ENCODE peak calls at places on chromosomes 16 and 17, in seven cellular contexts. O, B, V, G, E, Q and X are unnamed samples. For H3K36me3, the result is how much of the 10 kb centered on the place peaks cover.

GRCh38 chr17:45821147-45821546 is 23.5 kb upstream of the SPPL2C start:
- DNase-seq in G (no peak), E (no peak), B (no peak), Q (no peak), O (no peak), V (no peak), X (no peak)

GRCh38 chr17:77770331-77771105 is 188.0 kb upstream of the TNRC6C start:
- DNase-seq in B (peak), G (peak), O (no peak), E (no peak), Q (peak), V (no peak), X (no peak)

GRCh38 chr17:60147553-60148241 is 2.1 kb upstream of the CA4 start:
- DNase-seq in B (no peak), E (no peak), V (no peak), Q (no peak), O (no peak), G (no peak), X (no peak)

GRCh38 chr17:6752068-6752909 is 3.6 kb upstream of the XAF1 start:
- DNase-seq in E (no peak), B (peak), G (peak), Q (peak), O (peak), V (no peak), X (no peak)

GRCh38 chr16:27431773-27432599 is 30.0 kb downstream of the IL21R start:
- DNase-seq in E (no peak), Q (no peak), V (no peak), B (peak), G (no peak), O (peak), X (no peak)

GRCh38 chr17:58120195-58120822 is 27.9 kb upstream of the OR4D1 start:
- DNase-seq in V (peak), E (no peak), B (peak), G (peak), O (peak), Q (peak), X (peak)

GRCh38 chr17:43003542-43004172 is 2.9 kb upstream of the IFI35 start:
- DNase-seq in G (peak), B (no peak), Q (no peak), V (no peak), E (no peak), O (peak), X (no peak)

GRCh38 chr16:85570735-85571562 is 42.2 kb upstream of the GSE1 start:
- DNase-seq in Q (no peak), E (no peak), G (no peak), V (no peak), O (no peak), B (peak), X (no peak)

GRCh38 chr16:70604407-70605283 is 41.7 kb upstream of the IL34 start:
- DNase-seq in V (no peak), E (no peak), B (no peak), O (no peak), Q (no peak), G (peak), X (no peak)

GRCh38 chr17:28912281-28912937 is 9.5 kb upstream of the DHRS13 start:
- DNase-seq in V (no peak), Q (no peak), G (peak), E (no peak), B (no peak), O (no peak), X (no peak)

GRCh38 chr17:14997290-14997689 is 267.8 kb downstream of the PMP22 start:
- DNase-seq in Q (no peak), G (no peak), V (no peak), O (no peak), E (no peak), B (no peak), X (peak)

GRCh38 chr16:75196826-75197225 is 10.1 kb downstream of the CTRB2 start:
- DNase-seq in V (no peak), O (no peak), G (peak), E (no peak), Q (no peak), B (no peak), X (no peak)

GRCh38 chr16:52680993-52681392 is 134.1 kb upstream of the TOX3 start:
- DNase-seq in Q (no peak), V (no peak), O (no peak), B (no peak), G (no peak), E (no peak), X (no peak)

GRCh38 chr16:13093676-13094075 is 192.3 kb downstream of the SHISA9 start:
- DNase-seq in V (no peak), Q (no peak), E (no peak), G (peak), O (no peak), B (no peak), X (no peak)

GRCh38 chr16:30053376-30054015 is 12.1 kb upstream of the ALDOA start:
- DNase-seq in B (no peak), O (peak), Q (peak), V (no peak), G (peak), E (no peak), X (no peak)

GRCh38 chr17:17789828-17790672 is 46.7 kb downstream of the SREBF1 start:
- DNase-seq in O (no peak), B (no peak), E (no peak), G (no peak), Q (no peak), V (no peak), X (no peak)

GRCh38 chr16:66161942-66162341 is 204.5 kb upstream of the CDH5 start:
- DNase-seq in B (no peak), Q (no peak), G (no peak), E (no peak), V (no peak), O (no peak), X (no peak)

GRCh38 chr17:77326636-77327035 is 185.9 kb downstream of the SEC14L1 start:
- DNase-seq in B (no peak), O (no peak), G (peak), E (peak), V (no peak), Q (no peak), X (no peak)

GRCh38 chr16:79331064-79331463 is 269.5 kb downstream of the MAF start:
- DNase-seq in G (no peak), O (no peak), E (no peak), B (no peak), V (no peak), Q (no peak), X (no peak)

GRCh38 chr16:8850279-8850885 is 18.4 kb downstream of the CARHSP1 start:
- DNase-seq in B (peak), G (no peak), O (peak), V (no peak), Q (peak), E (peak), X (no peak)

GRCh38 chr16:2742323-2743006 is 10.0 kb upstream of the SRRM2 start:
- DNase-seq in B (no peak), G (no peak), O (no peak), E (no peak), Q (no peak), V (no peak), X (no peak)

GRCh38 chr16:11596572-11597226 is 10.0 kb upstream of the LITAF start:
- DNase-seq in V (no peak), B (no peak), Q (no peak), O (peak), E (no peak), G (no peak), X (no peak)

GRCh38 chr17:7466644-7467341 is 12.6 kb downstream of the ZBTB4 start:
- DNase-seq in Q (no peak), E (no peak), B (peak), G (no peak), O (no peak), V (no peak), X (no peak)

GRCh38 chr16:58518980-58519368 is 3.7 kb downstream of the SETD6 start:
- DNase-seq in B (no peak), V (no peak), E (no peak), G (no peak), O (no peak), Q (no peak), X (no peak)

GRCh38 chr17:50209472-50210248 is 8.2 kb upstream of the COL1A1 start:
- DNase-seq in E (peak), Q (peak), G (peak), O (no peak), B (peak), V (no peak), X (no peak)

GRCh38 chr16:81586976-81587625 is 142.5 kb downstream of the CMIP start:
- DNase-seq in O (no peak), V (no peak), Q (no peak), B (no peak), G (no peak), E (no peak), X (no peak)

GRCh38 chr17:66415366-66416206 is 113.2 kb downstream of the PRKCA start:
- DNase-seq in B (no peak), E (no peak), O (no peak), G (no peak), Q (no peak), V (no peak), X (no peak)
- H3K4me3 ChIP-seq in B (no peak), E (no peak), O (no peak), G (peak), Q (no peak), V (no peak), X (no peak)

DNA sequence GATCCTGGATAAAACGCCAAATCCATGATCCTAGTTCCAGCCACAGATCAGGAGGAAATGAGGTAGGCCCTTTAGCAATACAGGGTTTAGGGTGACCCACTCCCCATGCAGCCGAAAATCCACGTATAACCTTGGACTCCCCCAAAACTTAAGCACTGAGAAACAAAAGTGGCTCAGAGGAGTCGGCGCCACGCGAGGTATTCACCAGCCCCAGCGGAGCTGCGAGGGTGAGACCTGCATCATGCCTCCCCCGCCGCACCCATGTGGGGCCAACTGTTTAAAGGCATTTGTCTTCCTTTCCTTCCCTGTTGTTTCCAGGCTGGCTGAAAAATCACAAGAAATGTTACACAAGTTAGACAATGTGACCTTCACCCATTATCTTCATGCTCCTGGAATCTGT is 98.3 kb upstream of the METRNL start:
- DNase-seq in O (no peak), G (no peak), B (no peak), Q (no peak), E (no peak), V (no peak), X (no peak)
- H3K36me3 ChIP-seq in O (under half), G (under half), B (under half), Q (under half), E (under half), V (under half), X (under half)

DNA sequence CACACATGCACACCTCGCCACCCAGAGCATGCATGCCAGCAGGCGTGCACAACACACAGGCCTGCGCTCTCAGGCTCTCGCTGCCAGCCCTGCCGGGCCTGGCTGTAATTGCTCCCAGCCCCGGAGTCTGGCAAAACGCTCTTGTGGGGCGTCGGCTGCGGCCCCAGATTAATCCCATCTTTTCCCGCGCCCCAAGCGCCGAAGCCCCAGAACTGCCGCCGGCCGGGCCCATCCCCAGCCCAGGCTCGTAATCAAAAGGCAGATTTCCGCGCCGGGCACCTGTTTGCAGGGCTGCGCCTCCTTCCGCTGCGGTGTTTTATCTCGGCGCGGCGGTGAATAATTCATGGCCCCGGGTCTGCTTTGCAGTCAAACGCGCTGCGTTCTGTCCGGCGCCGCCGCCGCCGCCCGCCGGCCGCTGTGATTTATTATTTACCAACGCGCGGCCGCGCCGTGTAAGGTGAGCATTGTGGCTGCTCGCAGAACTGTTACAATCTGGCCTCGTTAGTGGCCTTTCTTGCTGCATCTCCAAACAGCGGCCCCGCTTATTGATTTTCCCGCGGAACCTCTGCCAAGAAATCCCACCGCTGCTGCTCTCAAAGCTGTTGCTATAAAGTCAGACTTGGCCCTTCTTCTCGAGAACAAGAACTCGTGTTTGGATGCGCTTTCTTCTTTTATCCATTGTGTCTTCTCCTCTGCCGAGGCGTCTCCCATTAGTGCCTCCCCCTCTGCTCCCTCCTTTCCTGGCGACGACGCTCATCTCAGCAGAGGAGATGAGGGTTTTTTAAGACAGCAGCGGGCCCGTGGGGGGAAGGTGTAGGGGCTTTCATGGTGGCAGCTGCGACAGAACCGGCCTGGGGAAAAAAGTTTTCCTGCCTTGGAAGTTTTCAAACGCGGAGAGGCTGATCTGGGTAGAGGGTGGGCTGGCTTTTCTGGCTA is 126.2 kb downstream of the IRX5 start:
- DNase-seq in Q (peak), G (peak), B (no peak), V (no peak), O (no peak), E (peak), X (peak)
- H3K4me3 ChIP-seq in Q (peak), G (peak), B (peak), V (no peak), O (no peak), E (peak), X (no peak)

GRCh38 chr16:88064011-88064888 is 113.0 kb downstream of the BANP start:
- DNase-seq in E (no peak), O (no peak), Q (no peak), B (no peak), V (no peak), G (no peak), X (no peak)
- H3K36me3 ChIP-seq in E (under half), O (under half), Q (under half), B (under half), V (under half), G (under half), X (under half)

DNA sequence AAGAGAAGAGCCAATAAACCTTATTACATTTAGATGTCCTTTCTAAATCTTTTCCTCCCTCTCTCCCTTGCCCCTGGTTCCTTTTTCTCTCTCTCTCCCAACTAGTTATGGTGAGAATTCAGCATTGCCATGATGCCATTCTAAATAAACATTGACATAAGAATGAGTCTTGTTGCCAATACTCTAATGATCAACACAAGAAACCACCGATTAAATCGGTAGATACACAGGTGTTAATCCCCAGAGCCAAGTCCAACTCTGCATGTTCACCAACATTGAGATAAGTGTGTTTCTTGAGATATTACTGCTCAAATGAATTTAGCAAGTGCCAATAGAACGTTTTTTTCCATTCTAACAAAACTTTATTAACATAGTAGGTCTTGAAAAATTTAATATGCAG is 412.1 kb downstream of the KCNJ2 start:
- DNase-seq in Q (no peak), B (no peak), O (no peak), G (no peak), E (no peak), V (no peak), X (no peak)
- H3K4me3 ChIP-seq in Q (no peak), B (no peak), O (no peak), G (no peak), E (no peak), V (no peak), X (no peak)

GRCh38 chr17:78997881-78998280 is 11.7 kb downstream of the CANT1 start:
- DNase-seq in Q (no peak), V (no peak), B (no peak), O (no peak), G (no peak), E (no peak), X (no peak)

GRCh38 chr17:78999056-78999768 is 10.4 kb downstream of the CANT1 start:
- DNase-seq in G (peak), E (no peak), V (no peak), B (no peak), O (no peak), Q (no peak), X (no peak)

GRCh38 chr17:78997231-78997741 is 12.3 kb downstream of the CANT1 start:
- DNase-seq in E (no peak), G (peak), B (no peak), V (no peak), O (no peak), Q (no peak), X (no peak)

GRCh38 chr17:78999947-79000395 is 9.6 kb downstream of the CANT1 start:
- DNase-seq in E (no peak), Q (no peak), G (peak), O (no peak), V (no peak), B (no peak), X (no peak)

DNA sequence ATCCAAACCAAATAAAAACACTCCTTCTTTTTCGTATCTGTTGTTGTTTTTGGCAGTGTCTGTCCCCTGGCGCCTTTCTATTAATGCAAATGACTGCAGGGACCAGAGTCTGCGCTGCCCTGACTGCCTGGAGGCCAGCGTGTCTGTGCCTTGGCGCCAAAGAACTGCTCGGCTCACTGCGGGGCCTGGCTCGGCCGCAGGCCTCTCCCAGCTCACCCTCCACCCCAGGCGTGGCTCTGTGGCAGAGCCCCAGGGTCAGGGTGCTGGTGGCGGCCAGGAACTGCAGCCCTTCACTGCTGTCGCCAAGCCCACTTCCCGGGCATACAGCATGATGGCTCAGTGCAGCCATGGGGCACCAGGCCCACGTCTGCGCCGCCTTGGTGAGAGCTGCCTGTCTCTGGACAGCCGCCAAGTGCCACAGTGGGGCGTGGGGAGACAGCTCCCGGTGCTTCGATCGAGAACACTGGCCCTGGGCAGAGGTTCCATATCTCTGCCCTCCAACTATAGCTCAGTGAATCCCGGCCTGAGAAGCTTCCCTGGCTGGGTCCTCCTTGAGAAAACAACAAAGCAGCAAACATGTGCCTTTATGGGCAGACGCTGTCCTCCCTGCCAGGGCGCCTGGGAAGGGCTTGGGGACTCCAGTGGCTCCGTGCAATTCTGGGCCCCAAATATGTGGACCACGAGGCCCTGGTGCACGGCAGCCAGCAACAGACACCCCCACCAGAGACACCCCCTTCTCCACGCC is 11.1 kb downstream of the CANT1 start:
- DNase-seq in B (peak), V (no peak), O (no peak), G (peak), Q (no peak), E (no peak), X (no peak)
- H3K36me3 ChIP-seq in B (under half), V (under half), O (under half), G (under half), Q (under half), E (half or more), X (half or more)

GRCh38 chr17:44499722-44500121 is 3.5 kb downstream of the GPATCH8 start:
- DNase-seq in B (no peak), Q (no peak), G (no peak), V (no peak), E (no peak), O (no peak), X (no peak)
- H3K4me3 ChIP-seq in B (no peak), Q (peak), G (peak), V (no peak), E (no peak), O (no peak), X (peak)

DNA sequence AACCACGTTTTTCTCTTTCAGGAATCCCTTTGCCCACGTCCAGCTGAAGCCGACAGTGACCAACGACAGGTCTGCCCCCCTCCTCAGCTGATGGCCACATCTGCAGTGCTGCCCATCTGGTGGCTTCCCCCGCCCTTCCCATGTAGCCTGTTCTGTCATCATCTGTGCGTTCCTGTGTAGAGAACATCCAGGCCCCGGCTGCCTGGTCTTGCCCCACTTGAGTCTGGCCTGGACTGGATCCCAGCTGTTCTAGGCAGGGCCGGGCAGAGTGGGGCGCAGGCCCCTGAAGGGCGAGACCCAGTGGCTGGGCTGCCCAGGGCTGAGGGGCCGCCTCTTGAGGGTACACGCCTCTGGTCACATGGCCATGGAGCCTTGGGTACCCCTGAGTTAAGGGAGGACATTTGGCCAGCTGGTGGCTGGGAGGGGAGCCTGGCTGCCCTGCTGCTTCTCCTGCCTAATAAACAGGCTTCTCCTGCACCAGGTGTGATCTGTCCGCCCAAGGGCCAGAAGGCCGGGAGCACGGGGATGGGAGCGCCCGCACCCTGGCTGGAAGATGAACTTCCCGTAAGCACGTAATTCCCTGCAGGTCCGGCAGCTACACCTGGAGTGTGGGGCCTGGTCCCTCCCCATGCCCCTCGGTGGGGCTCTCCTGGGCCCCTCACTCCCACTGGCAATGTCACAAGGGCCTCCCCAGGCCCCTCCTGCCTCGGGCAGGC is 49.4 kb upstream of the PVALEF start:
- DNase-seq in O (no peak), V (no peak), G (no peak), Q (no peak), B (peak), E (no peak), X (no peak)
- H3K36me3 ChIP-seq in O (under half), V (under half), G (under half), Q (under half), B (under half), E (half or more), X (under half)

GRCh38 chr17:39011907-39012468 is 44.8 kb upstream of the FBXO47 start:
- DNase-seq in G (peak), E (no peak), V (no peak), B (no peak), Q (no peak), O (no peak), X (no peak)
- H3K4me3 ChIP-seq in G (no peak), E (no peak), V (no peak), B (no peak), Q (no peak), O (no peak), X (no peak)